ENCODE peak calls at places on chromosomes 16 and 17, in ten cellular contexts. One of them, this sample, is unnamed.
A peak's percentile ranks its signal among the peaks of the same experiment; 100 is the strongest.

GRCh38 chr16:89076159-89076558 is 17.5 kb upstream of the ACSF3 start:
- DNase-seq in MCF 10A: no peak
- DNase-seq in IMR-90: no peak
- DNase-seq in WTC11: no peak
- DNase-seq in psoas muscle: no peak
- DNase-seq in astrocyte of the spinal cord: no peak
- DNase-seq in mesothelial cell of epicardium: no peak
- DNase-seq in HCT116: no peak
- DNase-seq in PC-9: no peak
- DNase-seq in nephron progenitor cell: no peak
- DNase-seq in this sample: no peak

GRCh38 chr17:18946536-18946935 is 5.4 kb upstream of the SLC5A10 start:
- DNase-seq in nephron progenitor cell: no peak
- DNase-seq in IMR-90: peak; percentile 19
- DNase-seq in WTC11: no peak
- DNase-seq in MCF 10A: no peak
- DNase-seq in PC-9: peak; percentile 76
- DNase-seq in astrocyte of the spinal cord: no peak
- DNase-seq in HCT116: no peak
- DNase-seq in psoas muscle: no peak
- DNase-seq in mesothelial cell of epicardium: no peak
- DNase-seq in this sample: no peak

GRCh38 chr17:21302711-21303425 is 18.4 kb downstream of the MAP2K3 start:
- DNase-seq in astrocyte of the spinal cord: no peak
- DNase-seq in PC-9: no peak
- DNase-seq in HCT116: no peak
- DNase-seq in IMR-90: no peak
- DNase-seq in WTC11: no peak
- DNase-seq in psoas muscle: peak; percentile 17
- DNase-seq in MCF 10A: no peak
- DNase-seq in nephron progenitor cell: no peak
- DNase-seq in mesothelial cell of epicardium: no peak
- DNase-seq in this sample: no peak

GRCh38 chr16:79278506-79278905 is 322.0 kb downstream of the MAF start:
- DNase-seq in astrocyte of the spinal cord: no peak
- DNase-seq in HCT116: no peak
- DNase-seq in psoas muscle: no peak
- DNase-seq in IMR-90: no peak
- DNase-seq in PC-9: no peak
- DNase-seq in WTC11: no peak
- DNase-seq in MCF 10A: no peak
- DNase-seq in nephron progenitor cell: no peak
- DNase-seq in mesothelial cell of epicardium: no peak
- DNase-seq in this sample: no peak

GRCh38 chr17:37055511-37055910 is 106.8 kb downstream of the AATF start:
- DNase-seq in IMR-90: no peak
- DNase-seq in psoas muscle: no peak
- DNase-seq in HCT116: no peak
- DNase-seq in PC-9: no peak
- DNase-seq in nephron progenitor cell: peak; percentile 35
- DNase-seq in WTC11: no peak
- DNase-seq in astrocyte of the spinal cord: no peak
- DNase-seq in mesothelial cell of epicardium: no peak
- DNase-seq in MCF 10A: no peak
- DNase-seq in this sample: no peak

GRCh38 chr16:13312063-13312462 is 410.7 kb downstream of the SHISA9 start:
- DNase-seq in mesothelial cell of epicardium: no peak
- DNase-seq in nephron progenitor cell: no peak
- DNase-seq in HCT116: no peak
- DNase-seq in psoas muscle: no peak
- DNase-seq in MCF 10A: no peak
- DNase-seq in IMR-90: no peak
- DNase-seq in astrocyte of the spinal cord: no peak
- DNase-seq in WTC11: no peak
- DNase-seq in PC-9: no peak
- DNase-seq in this sample: no peak

GRCh38 chr17:63305857-63306256 is 140.2 kb downstream of the CYB561 start:
- DNase-seq in mesothelial cell of epicardium: no peak
- DNase-seq in MCF 10A: no peak
- DNase-seq in HCT116: no peak
- DNase-seq in WTC11: no peak
- DNase-seq in astrocyte of the spinal cord: no peak
- DNase-seq in nephron progenitor cell: no peak
- DNase-seq in IMR-90: no peak
- DNase-seq in PC-9: no peak
- DNase-seq in psoas muscle: no peak
- DNase-seq in this sample: no peak

GRCh38 chr16:86963600-86964575 is 353.3 kb downstream of the C16orf95 start:
- DNase-seq in astrocyte of the spinal cord: no peak
- DNase-seq in nephron progenitor cell: no peak
- DNase-seq in WTC11: no peak
- DNase-seq in MCF 10A: no peak
- DNase-seq in PC-9: no peak
- DNase-seq in mesothelial cell of epicardium: no peak
- DNase-seq in HCT116: no peak
- DNase-seq in psoas muscle: no peak
- DNase-seq in IMR-90: no peak
- DNase-seq in this sample: no peak

GRCh38 chr16:71526111-71526998 is at the start of gene CHST4:
- DNase-seq in HCT116: no peak
- DNase-seq in psoas muscle: peak; percentile 13
- DNase-seq in nephron progenitor cell: peak; percentile 41
- DNase-seq in WTC11: peak; percentile 75
- DNase-seq in IMR-90: peak; percentile 57
- DNase-seq in MCF 10A: peak; percentile 70
- DNase-seq in PC-9: peak; percentile 94
- DNase-seq in mesothelial cell of epicardium: no peak
- DNase-seq in astrocyte of the spinal cord: peak; percentile 71
- DNase-seq in this sample: no peak

GRCh38 chr17:29084476-29085148 is 41.7 kb downstream of the PIPOX start:
- DNase-seq in astrocyte of the spinal cord: peak; percentile 44
- DNase-seq in HCT116: no peak
- DNase-seq in nephron progenitor cell: peak; percentile 46
- DNase-seq in IMR-90: peak; percentile 55
- DNase-seq in PC-9: no peak
- DNase-seq in MCF 10A: no peak
- DNase-seq in WTC11: no peak
- DNase-seq in mesothelial cell of epicardium: no peak
- DNase-seq in psoas muscle: no peak
- DNase-seq in this sample: no peak

GRCh38 chr16:4323845-4324478 is 8.1 kb downstream of the GLIS2 start:
- DNase-seq in mesothelial cell of epicardium: no peak
- DNase-seq in nephron progenitor cell: peak; percentile 70
- DNase-seq in WTC11: peak; percentile 68
- DNase-seq in astrocyte of the spinal cord: peak; percentile 49
- DNase-seq in HCT116: no peak
- DNase-seq in IMR-90: peak; percentile 42
- DNase-seq in MCF 10A: no peak
- DNase-seq in PC-9: no peak
- DNase-seq in psoas muscle: peak; percentile 63
- DNase-seq in this sample: no peak

GRCh38 chr16:23482778-23483177 is 27.5 kb downstream of the GGA2 start:
- DNase-seq in IMR-90: no peak
- DNase-seq in HCT116: no peak
- DNase-seq in PC-9: no peak
- DNase-seq in mesothelial cell of epicardium: no peak
- DNase-seq in astrocyte of the spinal cord: no peak
- DNase-seq in nephron progenitor cell: no peak
- DNase-seq in MCF 10A: no peak
- DNase-seq in psoas muscle: no peak
- DNase-seq in WTC11: no peak
- DNase-seq in this sample: no peak

GRCh38 chr17:69967910-69968411 is 107.1 kb upstream of the KCNJ16 start:
- DNase-seq in IMR-90: peak; percentile 98
- DNase-seq in HCT116: no peak
- DNase-seq in nephron progenitor cell: no peak
- DNase-seq in mesothelial cell of epicardium: no peak
- DNase-seq in MCF 10A: no peak
- DNase-seq in PC-9: no peak
- DNase-seq in psoas muscle: no peak
- DNase-seq in WTC11: no peak
- DNase-seq in astrocyte of the spinal cord: peak; percentile 99
- DNase-seq in this sample: no peak

GRCh38 chr16:49934557-49935260 is 78.8 kb upstream of the ZNF423 start:
- DNase-seq in MCF 10A: no peak
- DNase-seq in PC-9: no peak
- DNase-seq in mesothelial cell of epicardium: no peak
- DNase-seq in HCT116: no peak
- DNase-seq in astrocyte of the spinal cord: no peak
- DNase-seq in psoas muscle: no peak
- DNase-seq in WTC11: no peak
- DNase-seq in nephron progenitor cell: no peak
- DNase-seq in IMR-90: no peak
- DNase-seq in this sample: no peak

GRCh38 chr16:89015271-89015859 is 38.4 kb upstream of the CBFA2T3 start:
- DNase-seq in nephron progenitor cell: no peak
- DNase-seq in astrocyte of the spinal cord: no peak
- DNase-seq in WTC11: no peak
- DNase-seq in psoas muscle: peak; percentile 4
- DNase-seq in MCF 10A: no peak
- DNase-seq in HCT116: no peak
- DNase-seq in PC-9: no peak
- DNase-seq in mesothelial cell of epicardium: no peak
- DNase-seq in IMR-90: no peak
- DNase-seq in this sample: no peak

GRCh38 chr16:50273382-50273690 is 7.0 kb downstream of the ADCY7 start:
- DNase-seq in IMR-90: no peak
- DNase-seq in HCT116: no peak
- DNase-seq in mesothelial cell of epicardium: no peak
- DNase-seq in nephron progenitor cell: no peak
- DNase-seq in PC-9: no peak
- DNase-seq in MCF 10A: no peak
- DNase-seq in psoas muscle: no peak
- DNase-seq in astrocyte of the spinal cord: no peak
- DNase-seq in WTC11: no peak
- DNase-seq in this sample: no peak

GRCh38 chr16:17942067-17942466 is 394.5 kb downstream of the NPIPA8 start:
- DNase-seq in PC-9: no peak
- DNase-seq in IMR-90: no peak
- DNase-seq in astrocyte of the spinal cord: no peak
- DNase-seq in WTC11: no peak
- DNase-seq in psoas muscle: no peak
- DNase-seq in mesothelial cell of epicardium: no peak
- DNase-seq in HCT116: no peak
- DNase-seq in MCF 10A: no peak
- DNase-seq in nephron progenitor cell: no peak
- DNase-seq in this sample: no peak

GRCh38 chr17:8248751-8249607 is at the start of gene PFAS:
- DNase-seq in IMR-90: peak; percentile 89
- DNase-seq in HCT116: peak; percentile 90
- DNase-seq in WTC11: peak; percentile 96
- DNase-seq in astrocyte of the spinal cord: peak; percentile 90
- DNase-seq in nephron progenitor cell: peak; percentile 98
- DNase-seq in PC-9: peak; percentile 83
- DNase-seq in MCF 10A: peak; percentile 92
- DNase-seq in psoas muscle: peak; percentile 97
- DNase-seq in mesothelial cell of epicardium: peak; percentile 95
- DNase-seq in this sample: peak; percentile 96
- TF ChIP-seq CTCF in IMR-90: no peak
- TF ChIP-seq CTCF in HCT116: no peak
- TF ChIP-seq CTCF in WTC11: no peak
- TF ChIP-seq CTCF in astrocyte of the spinal cord: no peak
- TF ChIP-seq CTCF in nephron progenitor cell: no peak
- TF ChIP-seq CTCF in PC-9: no peak
- TF ChIP-seq CTCF in MCF 10A: no peak
- TF ChIP-seq CTCF in psoas muscle: no peak
- TF ChIP-seq CTCF in mesothelial cell of epicardium: no peak
- TF ChIP-seq CTCF in this sample: no peak

GRCh38 chr17:56319531-56319930 is 166.3 kb downstream of the ANKFN1 start:
- DNase-seq in MCF 10A: peak; percentile 68
- DNase-seq in astrocyte of the spinal cord: peak; percentile 73
- DNase-seq in HCT116: peak; percentile 55
- DNase-seq in psoas muscle: no peak
- DNase-seq in mesothelial cell of epicardium: no peak
- DNase-seq in PC-9: peak; percentile 46
- DNase-seq in IMR-90: peak; percentile 70
- DNase-seq in nephron progenitor cell: no peak
- DNase-seq in WTC11: no peak
- DNase-seq in this sample: no peak
- TF ChIP-seq CTCF in MCF 10A: peak; percentile 55
- TF ChIP-seq CTCF in astrocyte of the spinal cord: peak; percentile 54
- TF ChIP-seq CTCF in HCT116: peak; percentile 63
- TF ChIP-seq CTCF in psoas muscle: peak; percentile 69
- TF ChIP-seq CTCF in mesothelial cell of epicardium: peak; percentile 51
- TF ChIP-seq CTCF in PC-9: peak; percentile 79
- TF ChIP-seq CTCF in IMR-90: peak; percentile 66
- TF ChIP-seq CTCF in nephron progenitor cell: peak; percentile 64
- TF ChIP-seq CTCF in WTC11: peak; percentile 42
- TF ChIP-seq CTCF in this sample: no peak

GRCh38 chr16:81657224-81657623 is 121.9 kb upstream of the PLCG2 start:
- DNase-seq in astrocyte of the spinal cord: no peak
- DNase-seq in psoas muscle: no peak
- DNase-seq in HCT116: no peak
- DNase-seq in nephron progenitor cell: no peak
- DNase-seq in mesothelial cell of epicardium: no peak
- DNase-seq in WTC11: no peak
- DNase-seq in IMR-90: no peak
- DNase-seq in PC-9: no peak
- DNase-seq in MCF 10A: no peak
- DNase-seq in this sample: no peak

GRCh38 chr16:81657731-81658130 is 121.4 kb upstream of the PLCG2 start:
- DNase-seq in psoas muscle: no peak
- DNase-seq in HCT116: no peak
- DNase-seq in IMR-90: no peak
- DNase-seq in MCF 10A: no peak
- DNase-seq in nephron progenitor cell: no peak
- DNase-seq in PC-9: no peak
- DNase-seq in astrocyte of the spinal cord: no peak
- DNase-seq in WTC11: no peak
- DNase-seq in mesothelial cell of epicardium: no peak
- DNase-seq in this sample: no peak

GRCh38 chr16:81659249-81659648 is 119.8 kb upstream of the PLCG2 start:
- DNase-seq in mesothelial cell of epicardium: no peak
- DNase-seq in PC-9: no peak
- DNase-seq in astrocyte of the spinal cord: no peak
- DNase-seq in WTC11: no peak
- DNase-seq in psoas muscle: no peak
- DNase-seq in MCF 10A: no peak
- DNase-seq in IMR-90: no peak
- DNase-seq in HCT116: no peak
- DNase-seq in nephron progenitor cell: no peak
- DNase-seq in this sample: no peak

GRCh38 chr16:81661082-81661481 is 118.0 kb upstream of the PLCG2 start:
- DNase-seq in MCF 10A: no peak
- DNase-seq in HCT116: no peak
- DNase-seq in IMR-90: no peak
- DNase-seq in mesothelial cell of epicardium: no peak
- DNase-seq in nephron progenitor cell: no peak
- DNase-seq in psoas muscle: no peak
- DNase-seq in astrocyte of the spinal cord: no peak
- DNase-seq in WTC11: no peak
- DNase-seq in PC-9: no peak
- DNase-seq in this sample: no peak

GRCh38 chr16:81658373-81658772 is 120.7 kb upstream of the PLCG2 start:
- DNase-seq in WTC11: no peak
- DNase-seq in MCF 10A: no peak
- DNase-seq in nephron progenitor cell: no peak
- DNase-seq in mesothelial cell of epicardium: no peak
- DNase-seq in astrocyte of the spinal cord: no peak
- DNase-seq in psoas muscle: no peak
- DNase-seq in PC-9: no peak
- DNase-seq in IMR-90: no peak
- DNase-seq in HCT116: no peak
- DNase-seq in this sample: no peak
- TF ChIP-seq CTCF in WTC11: no peak
- TF ChIP-seq CTCF in MCF 10A: no peak
- TF ChIP-seq CTCF in nephron progenitor cell: no peak
- TF ChIP-seq CTCF in mesothelial cell of epicardium: no peak
- TF ChIP-seq CTCF in astrocyte of the spinal cord: no peak
- TF ChIP-seq CTCF in psoas muscle: no peak
- TF ChIP-seq CTCF in PC-9: no peak
- TF ChIP-seq CTCF in IMR-90: no peak
- TF ChIP-seq CTCF in HCT116: no peak
- TF ChIP-seq CTCF in this sample: no peak

GRCh38 chr17:61574542-61575351 is 16.3 kb downstream of the NACA2 start:
- DNase-seq in psoas muscle: no peak
- DNase-seq in nephron progenitor cell: peak; percentile 27
- DNase-seq in astrocyte of the spinal cord: peak; percentile 38
- DNase-seq in PC-9: peak; percentile 43
- DNase-seq in mesothelial cell of epicardium: peak; percentile 30
- DNase-seq in MCF 10A: peak; percentile 53
- DNase-seq in HCT116: peak; percentile 74
- DNase-seq in WTC11: peak; percentile 41
- DNase-seq in IMR-90: peak; percentile 65
- DNase-seq in this sample: no peak
- TF ChIP-seq CTCF in psoas muscle: no peak
- TF ChIP-seq CTCF in nephron progenitor cell: peak; percentile 10
- TF ChIP-seq CTCF in astrocyte of the spinal cord: peak; percentile 36
- TF ChIP-seq CTCF in PC-9: peak; percentile 65
- TF ChIP-seq CTCF in mesothelial cell of epicardium: no peak
- TF ChIP-seq CTCF in MCF 10A: peak; percentile 25
- TF ChIP-seq CTCF in HCT116: peak; percentile 57
- TF ChIP-seq CTCF in WTC11: no peak
- TF ChIP-seq CTCF in IMR-90: peak; percentile 46
- TF ChIP-seq CTCF in this sample: no peak